ENCODE peak calls at places on chromosomes 4 and X, in ten cellular contexts. L, S, N, G, R, Z, K, Q, M and A are unnamed samples.

GRCh38 chrX:47078129-47079043 is at the start of gene RGN:
- DNase-seq in L (peak; percentile 57), S (no peak), N (peak; percentile 13), G (peak; percentile 39), R (peak; percentile 69), Z (no peak), K (no peak), Q (peak; percentile 12), M (no peak), A (no peak)

GRCh38 chr4:163649557-163650091 is 155.1 kb downstream of the TMA16 start:
- DNase-seq in L (no peak), S (no peak), N (no peak), G (no peak), R (no peak), Z (no peak), K (no peak), Q (no peak), M (no peak), A (no peak)

GRCh38 chr4:138239496-138239895 is 2.7 kb downstream of the SLC7A11 start:
- DNase-seq in L (no peak), S (no peak), N (no peak), G (no peak), R (no peak), Z (no peak), K (no peak), Q (peak; percentile 9), M (no peak), A (no peak)

GRCh38 chr4:150862829-150863228 is 152.3 kb downstream of the LRBA start:
- DNase-seq in L (no peak), S (no peak), N (peak; percentile 9), G (no peak), R (no peak), Z (no peak), K (no peak), Q (no peak), M (no peak), A (no peak)

GRCh38 chrX:21883258-21883657 is 27.5 kb downstream of the YY2 start:
- DNase-seq in L (peak; percentile 21), S (no peak), N (no peak), G (no peak), R (peak; percentile 32), Z (no peak), K (no peak), Q (no peak), M (peak; percentile 0), A (no peak)

GRCh38 chrX:52979993-52980392 is 21.7 kb upstream of the FAM156A start:
- DNase-seq in L (no peak), S (peak; percentile 68), N (peak; percentile 18), G (peak; percentile 2), R (no peak), Z (no peak), K (no peak), Q (no peak), M (no peak), A (no peak)

GRCh38 chr4:76199664-76200211 is 13.9 kb downstream of the SCARB2 start:
- DNase-seq in L (no peak), S (no peak), N (no peak), G (no peak), R (peak; percentile 51), Z (no peak), K (no peak), Q (peak; percentile 26), M (no peak), A (no peak)

GRCh38 chr4:53592128-53592527 is 842 bp upstream of the LNX1 start:
- DNase-seq in L (no peak), S (no peak), N (no peak), G (no peak), R (peak; percentile 67), Z (no peak), K (no peak), Q (peak; percentile 14), M (no peak), A (no peak)

GRCh38 chr4:101239685-101240084 is 107.6 kb downstream of the PPP3CA start:
- DNase-seq in L (no peak), S (no peak), N (no peak), G (peak; percentile 35), R (no peak), Z (no peak), K (no peak), Q (peak; percentile 33), M (no peak), A (no peak)

GRCh38 chr4:85478576-85478975 is 3.6 kb downstream of the ARHGAP24 start:
- DNase-seq in L (no peak), S (no peak), N (peak; percentile 89), G (peak; percentile 76), R (no peak), Z (no peak), K (no peak), Q (peak; percentile 35), M (no peak), A (no peak)

GRCh38 chr4:139453371-139454110 is 380 bp upstream of the RAB33B start:
- DNase-seq in L (peak; percentile 98), S (peak; percentile 100), N (peak; percentile 97), G (peak; percentile 99), R (peak; percentile 98), Z (peak; percentile 93), K (peak; percentile 99), Q (peak; percentile 98), M (peak; percentile 97), A (peak; percentile 99)

GRCh38 chrX:154799554-154800348 is 5.5 kb downstream of the MPP1 start:
- DNase-seq in L (peak; percentile 27), S (no peak), N (no peak), G (no peak), R (peak; percentile 72), Z (no peak), K (no peak), Q (peak; percentile 62), M (peak; percentile 80), A (no peak)

GRCh38 chr4:6961496-6962210 is 52.0 kb downstream of the TBC1D14 start:
- DNase-seq in L (no peak), S (no peak), N (no peak), G (no peak), R (no peak), Z (no peak), K (no peak), Q (no peak), M (no peak), A (no peak)
- H3K4me3 ChIP-seq in L (no peak overlapping the region), S (no peak overlapping the region), N (no peak overlapping the region), G (no peak overlapping the region), R (no peak overlapping the region), Z (no peak overlapping the region), K (no peak overlapping the region), Q (no peak overlapping the region), M (no peak overlapping the region), A (no peak overlapping the region)

GRCh38 chrX:153767674-153768055 is 3.6 kb downstream of the PLXNB3 start:
- DNase-seq in L (peak; percentile 10), S (no peak), N (no peak), G (no peak), R (no peak), Z (no peak), K (no peak), Q (no peak), M (no peak), A (no peak)

GRCh38 chrX:153766098-153766817 is 2.2 kb downstream of the PLXNB3 start:
- DNase-seq in L (peak; percentile 27), S (no peak), N (peak; percentile 47), G (peak; percentile 82), R (peak; percentile 16), Z (peak; percentile 33), K (peak; percentile 30), Q (peak; percentile 67), M (peak; percentile 30), A (no peak)

GRCh38 chrX:153765138-153766079 is 1.4 kb downstream of the PLXNB3 start:
- DNase-seq in L (peak; percentile 27), S (no peak), N (no peak), G (peak; percentile 56), R (peak; percentile 19), Z (no peak), K (peak; percentile 32), Q (no peak), M (no peak), A (no peak)

GRCh38 chrX:153768311-153769157 is 4.5 kb downstream of the PLXNB3 start:
- DNase-seq in L (peak; percentile 27), S (no peak), N (no peak), G (no peak), R (peak; percentile 13), Z (no peak), K (peak; percentile 21), Q (no peak), M (no peak), A (no peak)

GRCh38 chrX:153766871-153767673 is 3.0 kb downstream of the PLXNB3 start:
- DNase-seq in L (peak; percentile 17), S (no peak), N (no peak), G (no peak), R (peak; percentile 11), Z (no peak), K (peak; percentile 22), Q (no peak), M (no peak), A (no peak)
- H3K4me3 ChIP-seq in L (no peak overlapping the region), S (no peak overlapping the region), N (no peak overlapping the region), G (no peak overlapping the region), R (no peak overlapping the region), Z (no peak overlapping the region), K (no peak overlapping the region), Q (no peak overlapping the region), M (no peak overlapping the region), A (no peak overlapping the region)

DNA sequence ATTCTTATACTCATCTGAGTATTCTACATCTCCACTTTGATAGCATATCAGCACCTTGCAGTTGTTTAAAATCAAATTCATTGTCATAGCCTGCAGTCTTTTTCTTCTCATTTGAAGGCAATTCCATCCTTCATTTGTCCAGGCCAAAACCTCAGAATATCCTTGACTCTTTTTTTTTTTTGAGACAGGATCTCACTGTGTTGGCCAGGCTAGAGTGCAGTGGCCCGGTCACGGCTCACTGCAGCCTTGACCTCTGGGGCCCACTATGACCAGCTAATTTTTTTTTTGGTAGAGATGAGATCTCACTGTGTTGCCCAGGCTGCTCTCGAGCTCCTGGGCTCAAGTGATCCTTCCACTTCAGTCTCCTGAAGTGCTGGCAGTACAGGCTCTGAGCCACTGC is 2.6 kb downstream of the MRPL1 start:
- DNase-seq in L (no peak), S (no peak), N (no peak), G (no peak), R (no peak), Z (no peak), K (no peak), Q (no peak), M (no peak), A (no peak)
- H3K4me3 ChIP-seq in L (no peak overlapping the region), S (no peak overlapping the region), N (no peak overlapping the region), G (no peak overlapping the region), R (no peak overlapping the region), Z (no peak overlapping the region), K (no peak overlapping the region), Q (no peak overlapping the region), M (no peak overlapping the region), A (no peak overlapping the region)

DNA sequence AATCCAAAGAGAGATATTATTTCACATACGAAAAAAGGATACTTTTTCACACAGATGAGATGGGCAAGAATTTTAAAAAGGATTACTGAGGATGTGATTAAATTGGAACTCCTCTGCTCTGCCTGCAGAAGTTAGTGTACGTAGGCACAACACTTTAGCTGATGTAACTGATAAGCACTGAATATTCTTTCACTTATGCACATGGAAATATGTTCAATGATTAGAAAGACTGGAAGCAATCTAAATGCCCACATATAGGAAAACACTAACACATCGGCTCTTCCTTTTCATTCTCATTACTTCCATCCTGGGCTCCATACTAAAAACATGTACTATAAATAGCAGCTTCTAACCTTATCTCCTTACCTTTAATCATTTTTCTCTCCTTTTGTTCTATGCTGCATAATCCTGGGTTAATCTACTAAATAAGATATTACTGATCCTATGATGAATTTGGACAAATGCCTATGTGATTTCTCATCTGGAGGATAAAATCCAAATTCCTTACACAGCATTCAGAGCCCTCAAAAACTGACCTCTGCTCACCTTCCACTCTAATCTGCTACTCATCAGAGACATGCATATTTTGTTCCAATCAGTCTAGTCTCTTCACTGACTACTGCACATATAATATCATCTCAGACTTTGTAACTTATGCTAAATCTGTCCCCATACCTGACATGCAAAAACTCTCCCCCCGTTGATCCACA is 197.8 kb downstream of the PDGFC start:
- DNase-seq in L (no peak), S (no peak), N (peak; percentile 59), G (peak; percentile 70), R (no peak), Z (no peak), K (no peak), Q (no peak), M (peak; percentile 2), A (no peak)
- H3K4me3 ChIP-seq in L (no peak overlapping the region), S (no peak overlapping the region), N (no peak overlapping the region), G (peak overlapping the region; percentile 60), R (no peak overlapping the region), Z (no peak overlapping the region), K (no peak overlapping the region), Q (no peak overlapping the region), M (peak overlapping the region; percentile 19), A (no peak overlapping the region)